ENCODE peak calls at places on chromosomes 16 and 17, in four cellular contexts. O is GM12878, G is HepG2, F is K562. C is an unnamed sample.

GRCh38 chr16:15466886-15467781 is 32.7 kb downstream of the BMERB1 start:
- DNase-seq in G (peak), O (no peak), F (no peak), C (no peak)

GRCh38 chr17:49229076-49229804 is 1.3 kb downstream of the PHOSPHO1 start:
- DNase-seq in F (no peak), G (no peak), O (no peak), C (no peak)

GRCh38 chr17:19507673-19508326 is 25.9 kb upstream of the SLC47A1 start:
- DNase-seq in O (peak), G (peak), F (peak), C (peak)

GRCh38 chr16:85970016-85970711 is 71.2 kb downstream of the IRF8 start:
- DNase-seq in F (no peak), G (no peak), O (no peak), C (no peak)

GRCh38 chr17:74202879-74203432 is 522 bp upstream of the RPL38 start:
- DNase-seq in F (no peak), O (no peak), G (no peak), C (no peak)

GRCh38 chr16:77064037-77064436 is 127.0 kb upstream of the MON1B start:
- DNase-seq in G (no peak), F (no peak), O (no peak), C (no peak)

GRCh38 chr17:78317817-78318400 is 42.0 kb downstream of the SOCS3 start:
- DNase-seq in G (no peak), F (no peak), O (no peak), C (no peak)

GRCh38 chr16:20049831-20050230 is 23.9 kb downstream of the GPR139 start:
- DNase-seq in O (no peak), F (no peak), G (no peak), C (no peak)

GRCh38 chr17:76145231-76146052 is 4.4 kb upstream of the FOXJ1 start:
- DNase-seq in G (no peak), F (no peak), O (peak), C (no peak)

GRCh38 chr16:67661101-67661661 is 421 bp downstream of the PARD6A start:
- DNase-seq in G (no peak), O (no peak), F (no peak), C (no peak)

GRCh38 chr17:76417499-76418143 is 33.2 kb downstream of the SPHK1 start:
- DNase-seq in O (no peak), F (peak), G (no peak), C (no peak)

GRCh38 chr17:49012893-49013255 is 15.7 kb downstream of the IGF2BP1 start:
- DNase-seq in F (no peak), G (no peak), O (no peak), C (no peak)

GRCh38 chr17:16325964-16326363 is 27.3 kb downstream of the CENPV start:
- DNase-seq in G (no peak), O (no peak), F (no peak), C (no peak)

GRCh38 chr16:72637306-72637705 is 410.6 kb downstream of the ZFHX3 start:
- DNase-seq in F (no peak), G (no peak), O (no peak), C (no peak)

GRCh38 chr17:43591750-43592562 is 45.8 kb upstream of the ETV4 start:
- DNase-seq in O (no peak), F (no peak), G (no peak), C (no peak)

GRCh38 chr17:18037482-18037881 is 1.5 kb downstream of the ATPAF2 start:
- DNase-seq in O (no peak), G (no peak), F (no peak), C (no peak)

GRCh38 chr17:68455756-68456528 is 1.4 kb downstream of the WIPI1 start:
- DNase-seq in F (no peak), G (peak), O (no peak), C (no peak)

GRCh38 chr16:56776562-56776961 is 46.6 kb downstream of the NUP93 start:
- DNase-seq in O (no peak), F (no peak), G (no peak), C (no peak)
- TF ChIP-seq TARDBP in O (no peak), F (no peak), G (no peak), C (no peak)

GRCh38 chr17:34607917-34608316 is 28.5 kb downstream of the TMEM132E start:
- DNase-seq in G (no peak), F (no peak), O (no peak), C (no peak)
- TF ChIP-seq TARDBP in G (no peak), F (no peak), O (no peak), C (no peak)

GRCh38 chr17:39667262-39668140 is 752 bp upstream of the PNMT start:
- DNase-seq in G (no peak), O (no peak), F (peak), C (no peak)
- TF ChIP-seq TARDBP in G (no peak), O (no peak), F (no peak), C (no peak)

GRCh38 chr16:10552281-10552680 is 28.1 kb downstream of the EMP2 start:
- DNase-seq in F (no peak), G (no peak), O (no peak), C (no peak)
- TF ChIP-seq TARDBP in F (no peak), G (no peak), O (no peak), C (no peak)

DNA sequence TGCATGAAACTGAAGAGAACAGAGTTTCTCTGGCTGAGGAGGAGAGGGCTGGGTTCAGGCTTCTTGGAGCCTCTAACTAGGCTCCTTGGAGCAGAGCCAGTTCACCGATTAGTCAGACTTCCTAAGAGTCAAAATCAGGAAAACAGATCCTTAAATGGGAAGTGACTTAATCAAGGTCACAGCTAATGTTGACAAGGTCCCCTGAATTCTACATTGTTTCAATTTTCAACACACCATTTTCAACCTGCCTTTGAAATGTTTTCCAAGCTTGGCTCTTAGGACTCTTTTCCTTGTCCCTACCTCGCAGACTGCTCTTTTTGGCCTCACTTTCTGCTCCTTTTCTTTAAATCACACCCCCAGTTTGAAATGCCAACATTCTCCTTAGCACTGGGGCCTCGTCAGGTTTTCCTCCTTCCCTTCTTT is 16.3 kb downstream of the MYL4 start:
- DNase-seq in F (no peak), O (no peak), G (peak), C (no peak)
- TF ChIP-seq TARDBP in F (no peak), O (no peak), G (no peak), C (no peak)

GRCh38 chr17:2137342-2138098 is 82.6 kb downstream of the HIC1 start:
- DNase-seq in F (peak), O (peak), G (no peak), C (no peak)
- TF ChIP-seq TARDBP in F (no peak), O (no peak), G (no peak), C (no peak)

C was measured in HEK293T.